ENCODE peak calls at places on chromosomes 13 and 19, in ten cellular contexts. F is brain microvascular endothelial cell; J is transverse colon; V is fibroblast of the aortic adventitia; R is omental fat pad; O is CD8-positive, alpha-beta T cell; C is BE2C; Y is heart right ventricle; T is nephron progenitor cell; I is ovary. E is an unnamed sample.
A peak's percentile ranks its signal among the peaks of the same experiment; 100 is the strongest.

GRCh38 chr13:30581582-30581981 is 36.1 kb upstream of the USPL1 start:
- DNase-seq in F (no peak), J (no peak), V (peak; percentile 45), R (no peak), O (no peak), C (no peak), Y (no peak), T (no peak), I (no peak), E (no peak)

GRCh38 chr13:27137759-27138158 is 33.9 kb downstream of the USP12 start:
- DNase-seq in F (no peak), J (no peak), V (peak; percentile 17), R (no peak), O (no peak), C (no peak), Y (no peak), T (peak; percentile 5), I (no peak), E (no peak)

GRCh38 chr19:23716792-23717191 is 29.8 kb upstream of the ZNF675 start:
- DNase-seq in F (no peak), J (no peak), V (no peak), R (no peak), O (no peak), C (no peak), Y (no peak), T (no peak), I (no peak), E (no peak)

GRCh38 chr13:33637978-33638743 is 179.8 kb upstream of the RFC3 start:
- DNase-seq in F (peak; percentile 66), J (no peak), V (peak; percentile 69), R (no peak), O (no peak), C (no peak), Y (no peak), T (no peak), I (no peak), E (no peak)

GRCh38 chr19:48907671-48908070 is 7.6 kb downstream of the NUCB1 start:
- DNase-seq in F (no peak), J (peak; percentile 67), V (no peak), R (no peak), O (no peak), C (no peak), Y (no peak), T (no peak), I (no peak), E (no peak)

GRCh38 chr19:29013325-29013724 is 199.6 kb downstream of the UQCRFS1 start:
- DNase-seq in F (no peak), J (no peak), V (no peak), R (no peak), O (no peak), C (no peak), Y (no peak), T (no peak), I (no peak), E (no peak)

GRCh38 chr19:32104465-32105235 is 240.8 kb upstream of the ZNF507 start:
- DNase-seq in F (no peak), J (peak; percentile 16), V (no peak), R (no peak), O (no peak), C (no peak), Y (no peak), T (peak; percentile 46), I (no peak), E (no peak)

GRCh38 chr19:15417699-15418098 is 1.1 kb downstream of the AKAP8L start:
- DNase-seq in F (no peak), J (no peak), V (peak; percentile 43), R (no peak), O (no peak), C (no peak), Y (no peak), T (peak; percentile 41), I (no peak), E (no peak)

GRCh38 chr13:96091164-96091931 is 1.4 kb downstream of the HS6ST3 start:
- DNase-seq in F (no peak), J (no peak), V (peak; percentile 25), R (no peak), O (no peak), C (peak; percentile 61), Y (peak; percentile 23), T (peak; percentile 31), I (peak; percentile 20), E (no peak)

GRCh38 chr19:14563989-14564650 is 7.7 kb downstream of the NDUFB7 start:
- DNase-seq in F (no peak), J (no peak), V (no peak), R (no peak), O (no peak), C (peak; percentile 97), Y (peak; percentile 55), T (peak; percentile 48), I (no peak), E (no peak)

GRCh38 chr13:21675095-21676007 is 4.5 kb downstream of the FGF9 start:
- DNase-seq in F (no peak), J (peak; percentile 54), V (no peak), R (no peak), O (no peak), C (no peak), Y (peak; percentile 47), T (peak; percentile 55), I (peak; percentile 21), E (peak; percentile 32)

GRCh38 chr13:102212729-102213128 is 189.1 kb downstream of the FGF14 start:
- DNase-seq in F (no peak), J (no peak), V (no peak), R (no peak), O (no peak), C (no peak), Y (no peak), T (no peak), I (no peak), E (no peak)

GRCh38 chr19:56273563-56274117 is 1.1 kb downstream of the EDDM13 start:
- DNase-seq in F (peak; percentile 45), J (no peak), V (peak; percentile 9), R (no peak), O (no peak), C (no peak), Y (no peak), T (no peak), I (no peak), E (no peak)

GRCh38 chr19:38693380-38694223 is 46.2 kb downstream of the ACTN4 start:
- DNase-seq in F (peak; percentile 83), J (peak; percentile 51), V (peak; percentile 69), R (no peak), O (peak; percentile 22), C (no peak), Y (no peak), T (peak; percentile 55), I (no peak), E (peak; percentile 58)

GRCh38 chr19:29631450-29631849 is 25.4 kb downstream of the POP4 start:
- DNase-seq in F (no peak), J (no peak), V (no peak), R (no peak), O (no peak), C (no peak), Y (no peak), T (no peak), I (no peak), E (no peak)

GRCh38 chr13:106299616-106300015 is 235.8 kb downstream of the EFNB2 start:
- DNase-seq in F (no peak), J (no peak), V (no peak), R (no peak), O (no peak), C (no peak), Y (no peak), T (no peak), I (no peak), E (no peak)

GRCh38 chr13:110164706-110165105 is 142.3 kb downstream of the COL4A1 start:
- DNase-seq in F (no peak), J (no peak), V (no peak), R (no peak), O (no peak), C (no peak), Y (no peak), T (no peak), I (no peak), E (no peak)
- TF ChIP-seq CTCF in F (no peak), J (no peak), V (no peak), R (no peak), O (no peak), C (no peak), Y (no peak), T (no peak), I (no peak), E (no peak)

GRCh38 chr19:33947565-33947964 is 150.9 kb downstream of the KCTD15 start:
- DNase-seq in F (no peak), J (no peak), V (no peak), R (no peak), O (no peak), C (no peak), Y (no peak), T (no peak), I (no peak), E (no peak)
- TF ChIP-seq CTCF in F (peak; percentile 22), J (no peak), V (no peak), R (no peak), O (no peak), C (no peak), Y (no peak), T (no peak), I (no peak), E (no peak)

DNA sequence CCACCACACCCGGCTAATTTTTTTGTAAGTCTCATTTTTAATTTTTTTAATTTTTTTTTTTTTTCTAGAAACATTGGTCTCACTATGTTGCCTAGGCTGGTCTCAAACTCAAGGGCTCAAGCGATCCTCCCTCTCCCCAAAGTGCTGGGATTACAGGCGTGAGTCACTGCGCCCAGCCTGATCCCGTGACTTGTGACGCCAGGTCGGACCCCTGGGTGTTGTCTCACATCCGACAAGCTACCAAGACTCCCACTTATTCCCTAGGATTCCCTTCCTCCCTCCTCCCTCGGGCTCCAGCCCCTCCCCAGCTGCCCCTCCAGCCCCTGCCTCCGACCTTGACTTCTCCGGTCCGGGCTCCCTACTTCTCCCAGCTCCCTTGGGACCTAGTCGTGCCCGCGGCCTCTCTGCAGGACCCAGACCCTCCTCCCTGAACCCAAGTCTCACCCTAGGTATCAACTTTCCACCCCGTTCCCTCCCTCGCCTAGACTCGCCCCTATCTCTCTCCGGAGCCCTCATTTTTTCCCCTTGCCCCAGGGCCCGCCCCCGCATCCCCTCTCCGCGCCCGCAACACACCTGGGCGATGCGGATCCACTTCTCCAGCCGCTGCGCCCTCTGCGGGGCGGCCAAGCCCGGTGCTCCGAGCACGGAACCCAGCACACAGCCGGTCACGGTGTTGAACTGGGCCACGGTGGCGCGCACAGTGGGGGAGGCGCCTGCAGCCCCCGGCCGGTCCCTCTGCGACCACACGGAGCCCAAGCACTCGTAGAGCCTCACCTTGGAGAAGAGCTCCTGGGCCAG is 13.1 kb downstream of the RGL3 start:
- DNase-seq in F (no peak), J (no peak), V (no peak), R (no peak), O (no peak), C (peak; percentile 56), Y (peak; percentile 45), T (peak; percentile 61), I (peak; percentile 47), E (no peak)
- TF ChIP-seq CTCF in F (peak; percentile 50), J (no peak), V (peak; percentile 47), R (no peak), O (no peak), C (peak; percentile 52), Y (no peak), T (no peak), I (no peak), E (no peak)

DNA sequence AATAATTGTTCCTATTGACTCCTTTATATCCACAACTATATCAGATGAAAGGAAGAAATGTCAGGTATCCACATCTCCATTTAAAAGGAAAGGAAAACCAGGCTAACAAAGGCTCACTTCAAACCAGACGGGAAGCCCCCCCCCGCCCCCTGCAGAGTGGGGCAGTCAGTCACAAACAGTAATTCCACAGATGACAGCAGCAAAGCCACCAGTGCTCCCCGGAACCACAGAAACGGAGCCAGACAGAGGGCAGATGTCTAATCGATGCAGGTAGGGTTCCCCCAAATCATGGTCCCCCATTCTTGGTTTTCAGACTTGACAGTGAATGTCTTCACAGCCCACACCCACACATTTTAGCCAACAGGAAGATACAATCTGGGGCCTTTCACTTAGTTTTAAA is 100.8 kb downstream of the STK24 start:
- DNase-seq in F (no peak), J (no peak), V (no peak), R (no peak), O (peak; percentile 14), C (no peak), Y (no peak), T (no peak), I (no peak), E (no peak)
- TF ChIP-seq CTCF in F (no peak), J (no peak), V (no peak), R (no peak), O (no peak), C (no peak), Y (no peak), T (no peak), I (no peak), E (no peak)